ENCODE peak calls at places on chromosomes 6 and 20, in ten cellular contexts. One of them, this sample, is unnamed.
A peak's percentile ranks its signal among the peaks of the same experiment; 100 is the strongest.

GRCh38 chr6:29723666-29724588 is 693 bp downstream of the HLA-F start:
- DNase-seq in ACHN: peak; percentile 5
- DNase-seq in posterior cingulate gyrus: no peak
- DNase-seq in effector CD8-positive, alpha-beta T cell: peak; percentile 73
- DNase-seq in nucleus accumbens: no peak
- DNase-seq in stomach: peak; percentile 67
- DNase-seq in KBM-7: no peak
- DNase-seq in GOT3: no peak
- DNase-seq in small intestine: peak; percentile 37
- DNase-seq in astrocyte of the cerebellum: no peak
- DNase-seq in this sample: no peak

GRCh38 chr20:41135187-41135887 is 2.0 kb upstream of the PLCG1 start:
- DNase-seq in ACHN: peak; percentile 30
- DNase-seq in posterior cingulate gyrus: no peak
- DNase-seq in effector CD8-positive, alpha-beta T cell: peak; percentile 56
- DNase-seq in nucleus accumbens: no peak
- DNase-seq in stomach: peak; percentile 61
- DNase-seq in KBM-7: peak; percentile 72
- DNase-seq in GOT3: no peak
- DNase-seq in small intestine: peak; percentile 63
- DNase-seq in astrocyte of the cerebellum: no peak
- DNase-seq in this sample: no peak

GRCh38 chr20:36988494-36988966 is 37.0 kb upstream of the SAMHD1 start:
- DNase-seq in ACHN: no peak
- DNase-seq in posterior cingulate gyrus: no peak
- DNase-seq in effector CD8-positive, alpha-beta T cell: no peak
- DNase-seq in nucleus accumbens: no peak
- DNase-seq in stomach: no peak
- DNase-seq in KBM-7: peak; percentile 51
- DNase-seq in GOT3: no peak
- DNase-seq in small intestine: no peak
- DNase-seq in astrocyte of the cerebellum: no peak
- DNase-seq in this sample: no peak

GRCh38 chr6:82067021-82067420 is 180.5 kb downstream of the IBTK start:
- DNase-seq in ACHN: no peak
- DNase-seq in posterior cingulate gyrus: no peak
- DNase-seq in effector CD8-positive, alpha-beta T cell: no peak
- DNase-seq in nucleus accumbens: no peak
- DNase-seq in stomach: no peak
- DNase-seq in KBM-7: peak; percentile 52
- DNase-seq in GOT3: no peak
- DNase-seq in small intestine: no peak
- DNase-seq in astrocyte of the cerebellum: no peak
- DNase-seq in this sample: no peak

GRCh38 chr6:85192186-85192585 is 257.7 kb upstream of the NT5E start:
- DNase-seq in ACHN: no peak
- DNase-seq in posterior cingulate gyrus: no peak
- DNase-seq in effector CD8-positive, alpha-beta T cell: no peak
- DNase-seq in nucleus accumbens: no peak
- DNase-seq in stomach: no peak
- DNase-seq in KBM-7: no peak
- DNase-seq in GOT3: no peak
- DNase-seq in small intestine: no peak
- DNase-seq in astrocyte of the cerebellum: no peak
- DNase-seq in this sample: no peak

GRCh38 chr20:23060629-23061028 is 11.2 kb upstream of the THBD start:
- DNase-seq in ACHN: no peak
- DNase-seq in posterior cingulate gyrus: no peak
- DNase-seq in effector CD8-positive, alpha-beta T cell: no peak
- DNase-seq in nucleus accumbens: no peak
- DNase-seq in stomach: no peak
- DNase-seq in KBM-7: no peak
- DNase-seq in GOT3: no peak
- DNase-seq in small intestine: no peak
- DNase-seq in astrocyte of the cerebellum: no peak
- DNase-seq in this sample: no peak

GRCh38 chr6:337782-338464 is 45.6 kb downstream of the DUSP22 start:
- DNase-seq in ACHN: no peak
- DNase-seq in posterior cingulate gyrus: no peak
- DNase-seq in effector CD8-positive, alpha-beta T cell: no peak
- DNase-seq in nucleus accumbens: no peak
- DNase-seq in stomach: no peak
- DNase-seq in KBM-7: peak; percentile 73
- DNase-seq in GOT3: no peak
- DNase-seq in small intestine: no peak
- DNase-seq in astrocyte of the cerebellum: no peak
- DNase-seq in this sample: no peak

GRCh38 chr20:58825450-58825849 is 25.3 kb downstream of the GNAS-AS1 start:
- DNase-seq in ACHN: no peak
- DNase-seq in posterior cingulate gyrus: no peak
- DNase-seq in effector CD8-positive, alpha-beta T cell: no peak
- DNase-seq in nucleus accumbens: no peak
- DNase-seq in stomach: no peak
- DNase-seq in KBM-7: no peak
- DNase-seq in GOT3: no peak
- DNase-seq in small intestine: no peak
- DNase-seq in astrocyte of the cerebellum: no peak
- DNase-seq in this sample: no peak